ENCODE peak calls at places on chromosomes 6 and 20, in eight cellular contexts. W, B, V, N, J, Q, K and D are unnamed samples.

GRCh38 chr20:59997886-59998285 is 39.7 kb downstream of the CDH26 start:
- DNase-seq in W (no peak), J (no peak), V (no peak), Q (no peak), N (no peak), K (no peak), B (no peak), D (no peak)

GRCh38 chr6:149235130-149235561 is 82.4 kb upstream of the TAB2 start:
- DNase-seq in V (no peak), B (no peak), Q (no peak), K (no peak), W (no peak), N (peak; percentile 73), J (no peak), D (no peak)

GRCh38 chr20:21175433-21175832 is 49.6 kb downstream of the KIZ start:
- DNase-seq in J (no peak), W (no peak), B (no peak), N (no peak), V (no peak), K (no peak), Q (no peak), D (no peak)

GRCh38 chr20:53698321-53698978 is 104.8 kb upstream of the ZNF217 start:
- DNase-seq in Q (no peak), N (no peak), W (no peak), J (no peak), B (no peak), K (no peak), V (no peak), D (no peak)

GRCh38 chr20:51382986-51383821 is 159.3 kb downstream of the NFATC2 start:
- DNase-seq in J (no peak), K (peak; percentile 24), V (no peak), B (peak; percentile 73), N (no peak), Q (no peak), W (peak; percentile 54), D (peak; percentile 19)

GRCh38 chr6:55528624-55529023 is 50.4 kb downstream of the HMGCLL1 start:
- DNase-seq in W (no peak), K (no peak), J (peak; percentile 35), V (no peak), Q (no peak), N (peak; percentile 71), B (no peak), D (no peak)

GRCh38 chr6:122012576-122012975 is 386.9 kb upstream of the HSF2 start:
- DNase-seq in J (no peak), V (no peak), N (no peak), B (no peak), Q (no peak), K (no peak), W (no peak), D (no peak)

GRCh38 chr6:127058027-127058426 is 60.4 kb upstream of the RSPO3 start:
- DNase-seq in B (no peak), J (no peak), K (no peak), N (peak; percentile 52), Q (no peak), W (no peak), V (no peak), D (no peak)

GRCh38 chr20:35497780-35498189 is 31.7 kb downstream of the C20orf173 start:
- DNase-seq in V (peak; percentile 77), J (no peak), K (no peak), B (no peak), Q (no peak), W (peak; percentile 49), N (no peak), D (no peak)

GRCh38 chr6:38771111-38771694 is 56.1 kb downstream of the DNAH8 start:
- DNase-seq in V (no peak), W (no peak), B (no peak), J (no peak), Q (no peak), N (peak; percentile 23), K (no peak), D (no peak)
- H3K27ac ChIP-seq in V (no peak overlapping the region), W (no peak overlapping the region), B (no peak overlapping the region), J (no peak overlapping the region), Q (no peak overlapping the region), N (no peak overlapping the region), K (no peak overlapping the region), D (no peak overlapping the region)

GRCh38 chr6:41074692-41075436 is 2.1 kb downstream of the NFYA start:
- DNase-seq in B (no peak), K (peak; percentile 49), J (no peak), W (no peak), V (no peak), N (no peak), Q (no peak), D (no peak)
- H3K4me3 ChIP-seq in B (no peak overlapping the region), K (no peak overlapping the region), J (no peak overlapping the region), W (peak overlapping the region; percentile 87), V (peak overlapping the region; percentile 95), N (no peak overlapping the region), Q (peak overlapping the region; percentile 86), D (peak overlapping the region; percentile 88)

GRCh38 chr20:62381202-62381797 is 5.6 kb upstream of the RPS21 start:
- DNase-seq in W (no peak), Q (no peak), K (no peak), N (no peak), V (no peak), J (no peak), B (no peak), D (no peak)
- H3K27ac ChIP-seq in W (peak overlapping the region; percentile 65), Q (no peak overlapping the region), K (peak overlapping the region; percentile 76), N (no peak overlapping the region), V (no peak overlapping the region), J (no peak overlapping the region), B (no peak overlapping the region), D (peak overlapping the region; percentile 73)

GRCh38 chr20:62581806-62582205 is 60.5 kb upstream of the SLCO4A1 start:
- DNase-seq in Q (no peak), N (no peak), K (no peak), B (no peak), J (no peak), W (no peak), V (no peak), D (no peak)
- H3K4me3 ChIP-seq in Q (no peak overlapping the region), N (no peak overlapping the region), K (no peak overlapping the region), B (no peak overlapping the region), J (no peak overlapping the region), W (no peak overlapping the region), V (no peak overlapping the region), D (no peak overlapping the region)

GRCh38 chr6:33798343-33798848 is 5.4 kb downstream of the MLN start:
- DNase-seq in W (no peak), K (no peak), J (no peak), B (no peak), V (no peak), N (no peak), Q (no peak), D (no peak)
- H3K27ac ChIP-seq in W (no peak overlapping the region), K (no peak overlapping the region), J (no peak overlapping the region), B (no peak overlapping the region), V (no peak overlapping the region), N (no peak overlapping the region), Q (no peak overlapping the region), D (no peak overlapping the region)

GRCh38 chr20:58515240-58516212 is at the start of gene APCDD1L:
- DNase-seq in N (peak; percentile 25), V (no peak), Q (no peak), W (no peak), J (no peak), K (no peak), B (no peak), D (no peak)
- H3K4me3 ChIP-seq in N (peak within 1 kb of the TSS; percentile 44), V (peak within 1 kb of the TSS; percentile 59), Q (no peak within 1 kb of the TSS), W (no peak within 1 kb of the TSS), J (peak within 1 kb of the TSS; percentile 55), K (no peak within 1 kb of the TSS), B (no peak within 1 kb of the TSS), D (no peak within 1 kb of the TSS)

DNA sequence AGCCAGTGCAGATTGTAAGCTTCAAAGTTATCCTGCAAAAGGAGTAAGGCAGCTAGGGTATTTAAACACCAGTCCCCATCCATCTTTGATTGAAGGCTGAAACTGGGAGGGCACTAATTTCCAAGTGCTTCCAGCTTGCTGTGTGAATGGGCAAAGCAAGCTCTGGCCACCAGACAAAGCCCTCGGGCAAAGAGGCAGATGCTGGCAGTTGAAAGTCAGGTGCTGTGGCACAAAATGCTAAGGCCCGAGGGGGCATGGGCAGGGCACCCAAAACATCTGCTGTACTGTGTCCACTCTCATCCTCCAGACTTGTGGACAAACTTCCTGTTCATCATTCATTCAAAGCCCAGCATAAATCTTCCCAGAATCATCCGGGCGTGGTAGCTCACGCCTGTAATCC is 62.9 kb downstream of the TRMT6 start:
- DNase-seq in Q (no peak), B (no peak), K (no peak), V (no peak), W (no peak), J (no peak), N (no peak), D (no peak)
- H3K27ac ChIP-seq in Q (no peak overlapping the region), B (no peak overlapping the region), K (no peak overlapping the region), V (no peak overlapping the region), W (no peak overlapping the region), J (no peak overlapping the region), N (no peak overlapping the region), D (no peak overlapping the region)